ENCODE peak calls at places on chromosomes 2 and 18, in ten cellular contexts. A is activated naive CD8-positive, alpha-beta T cell treated with anti-CD3 and anti-CD28 coated beads, Interleukin-2, amount 50 U/mL, for 24 hours; B is NCI-H1417; T is astrocyte; M is cardiac septum; J is uterus; N is AG04450; S is type B pancreatic cell; F is stimulated activated CD8-positive, alpha-beta memory T cell treated with anti-CD3 and anti-CD28 coated beads, Interleukin-4, amount 100 ng/mL, for 1 hour; G is RKO. U is an unnamed sample.

GRCh38 chr2:217271813-217272212 is 411.9 kb upstream of the TNP1 start:
- DNase-seq in A (no peak), B (no peak), T (no peak), M (no peak), J (no peak), N (no peak), S (no peak), F (no peak), G (no peak), U (no peak)

GRCh38 chr18:4130734-4131719 is 324.1 kb downstream of the DLGAP1 start:
- DNase-seq in A (no peak), B (no peak), T (no peak), M (no peak), J (no peak), N (no peak), S (no peak), F (no peak), G (peak), U (no peak)

GRCh38 chr2:12488365-12488972 is 228.3 kb upstream of the TRIB2 start:
- DNase-seq in A (peak), B (no peak), T (no peak), M (no peak), J (no peak), N (no peak), S (no peak), F (peak), G (no peak), U (no peak)

GRCh38 chr18:36162981-36163380 is 24.3 kb upstream of the MOCOS start:
- DNase-seq in A (no peak), B (no peak), T (peak), M (no peak), J (no peak), N (no peak), S (no peak), F (no peak), G (no peak), U (no peak)

GRCh38 chr2:147424766-147425165 is 420.1 kb upstream of the ACVR2A start:
- DNase-seq in A (no peak), B (no peak), T (peak), M (no peak), J (no peak), N (no peak), S (no peak), F (no peak), G (no peak), U (no peak)

GRCh38 chr2:171515672-171516298 is 6.5 kb upstream of the CYBRD1 start:
- DNase-seq in A (no peak), B (no peak), T (peak), M (no peak), J (no peak), N (no peak), S (no peak), F (no peak), G (peak), U (no peak)

GRCh38 chr2:109380502-109381326 is 233.1 kb downstream of the SEPTIN10 start:
- DNase-seq in A (no peak), B (no peak), T (peak), M (peak), J (peak), N (no peak), S (peak), F (no peak), G (no peak), U (no peak)

GRCh38 chr2:31387850-31388249 is 26.7 kb downstream of the XDH start:
- DNase-seq in A (no peak), B (no peak), T (no peak), M (no peak), J (no peak), N (no peak), S (peak), F (no peak), G (no peak), U (no peak)

GRCh38 chr18:54228364-54228763 is 3.9 kb upstream of the MBD2 start:
- DNase-seq in A (no peak), B (no peak), T (no peak), M (no peak), J (no peak), N (no peak), S (no peak), F (no peak), G (no peak), U (no peak)

GRCh38 chr18:500556-501405 is at the start of gene COLEC12:
- DNase-seq in A (no peak), B (no peak), T (no peak), M (no peak), J (peak), N (no peak), S (peak), F (no peak), G (no peak), U (peak)

GRCh38 chr18:45565280-45565970 is 49.9 kb upstream of the SLC14A2 start:
- DNase-seq in A (no peak), B (no peak), T (no peak), M (no peak), J (no peak), N (no peak), S (no peak), F (no peak), G (no peak), U (no peak)

GRCh38 chr18:50055474-50055873 is 139.5 kb downstream of the MYO5B start:
- DNase-seq in A (no peak), B (no peak), T (no peak), M (no peak), J (no peak), N (no peak), S (no peak), F (no peak), G (no peak), U (no peak)

GRCh38 chr18:44130365-44130942 is 550.2 kb upstream of the SETBP1 start:
- DNase-seq in A (peak), B (peak), T (peak), M (no peak), J (no peak), N (no peak), S (no peak), F (no peak), G (peak), U (peak)

GRCh38 chr18:31661965-31662364 is 22.4 kb downstream of the B4GALT6 start:
- DNase-seq in A (no peak), B (no peak), T (peak), M (no peak), J (no peak), N (no peak), S (no peak), F (no peak), G (no peak), U (no peak)

GRCh38 chr2:65501074-65501473 is 68.7 kb upstream of the SPRED2 start:
- DNase-seq in A (no peak), B (no peak), T (no peak), M (no peak), J (no peak), N (no peak), S (no peak), F (no peak), G (no peak), U (no peak)

GRCh38 chr2:191811807-191812602 is 34.9 kb downstream of the CAVIN2 start:
- DNase-seq in A (peak), B (peak), T (peak), M (no peak), J (peak), N (peak), S (no peak), F (no peak), G (peak), U (peak)

GRCh38 chr18:63410792-63411191 is 11.5 kb downstream of the VPS4B start:
- DNase-seq in A (no peak), B (no peak), T (peak), M (no peak), J (no peak), N (peak), S (no peak), F (no peak), G (peak), U (no peak)

GRCh38 chr2:60094450-60094929 is 459.0 kb downstream of the BCL11A start:
- DNase-seq in A (no peak), B (peak), T (no peak), M (no peak), J (no peak), N (no peak), S (no peak), F (no peak), G (no peak), U (no peak)

GRCh38 chr2:241777167-241777685 is 604 bp downstream of the GAL3ST2 start:
- DNase-seq in A (peak), B (no peak), T (no peak), M (no peak), J (no peak), N (no peak), S (peak), F (no peak), G (no peak), U (no peak)

GRCh38 chr2:201777043-201777442 is 3.7 kb downstream of the ALS2 start:
- DNase-seq in A (no peak), B (no peak), T (no peak), M (no peak), J (no peak), N (no peak), S (no peak), F (no peak), G (no peak), U (no peak)

GRCh38 chr2:236653863-236654262 is 84.2 kb downstream of the ACKR3 start:
- DNase-seq in A (no peak), B (no peak), T (no peak), M (no peak), J (no peak), N (no peak), S (no peak), F (no peak), G (no peak), U (no peak)